ENCODE peak calls at places on chromosomes 3 and 15, in four cellular contexts. One of them, this sample, is unnamed.

GRCh38 chr3:172106989-172107388 is 67.6 kb downstream of the FNDC3B start:
- DNase-seq in cardiac fibroblast: no peak
- DNase-seq in HuH-7.5: no peak
- DNase-seq in midbrain: peak; percentile 25
- DNase-seq in this sample: no peak

GRCh38 chr3:101898062-101898461 is 48.7 kb downstream of the NFKBIZ start:
- DNase-seq in cardiac fibroblast: no peak
- DNase-seq in HuH-7.5: no peak
- DNase-seq in midbrain: no peak
- DNase-seq in this sample: no peak

GRCh38 chr3:184773341-184774186 is 38.4 kb upstream of the VPS8 start:
- DNase-seq in cardiac fibroblast: no peak
- DNase-seq in HuH-7.5: no peak
- DNase-seq in midbrain: no peak
- DNase-seq in this sample: no peak

GRCh38 chr3:124903896-124904879 is 17.0 kb upstream of the ITGB5 start:
- DNase-seq in cardiac fibroblast: no peak
- DNase-seq in HuH-7.5: no peak
- DNase-seq in midbrain: no peak
- DNase-seq in this sample: no peak

GRCh38 chr3:46375814-46376213 is 5.1 kb downstream of the CCR5 start:
- DNase-seq in cardiac fibroblast: no peak
- DNase-seq in HuH-7.5: no peak
- DNase-seq in midbrain: no peak
- DNase-seq in this sample: no peak

GRCh38 chr15:42858540-42858939 is 62.0 kb downstream of the TTBK2 start:
- DNase-seq in cardiac fibroblast: no peak
- DNase-seq in HuH-7.5: no peak
- DNase-seq in midbrain: no peak
- DNase-seq in this sample: no peak

GRCh38 chr15:81774309-81774708 is 271.5 kb downstream of the MEX3B start:
- DNase-seq in cardiac fibroblast: no peak
- DNase-seq in HuH-7.5: no peak
- DNase-seq in midbrain: no peak
- DNase-seq in this sample: no peak

GRCh38 chr15:31098953-31099740 is 2.4 kb downstream of the TRPM1 start:
- DNase-seq in cardiac fibroblast: no peak
- DNase-seq in HuH-7.5: peak; percentile 40
- DNase-seq in midbrain: no peak
- DNase-seq in this sample: no peak

GRCh38 chr15:83295417-83295816 is 11.0 kb upstream of the BNC1 start:
- DNase-seq in cardiac fibroblast: no peak
- DNase-seq in HuH-7.5: no peak
- DNase-seq in midbrain: no peak
- DNase-seq in this sample: no peak

GRCh38 chr3:9076985-9077384 is 113.7 kb upstream of the RAD18 start:
- DNase-seq in cardiac fibroblast: no peak
- DNase-seq in HuH-7.5: no peak
- DNase-seq in midbrain: no peak
- DNase-seq in this sample: no peak

GRCh38 chr15:58520464-58520863 is 88.7 kb downstream of the LIPC start:
- DNase-seq in cardiac fibroblast: no peak
- DNase-seq in HuH-7.5: no peak
- DNase-seq in midbrain: no peak
- DNase-seq in this sample: no peak

GRCh38 chr3:183006396-183007002 is 26.2 kb upstream of the DCUN1D1 start:
- DNase-seq in cardiac fibroblast: no peak
- DNase-seq in HuH-7.5: no peak
- DNase-seq in midbrain: no peak
- DNase-seq in this sample: no peak

GRCh38 chr3:58630081-58630709 is 36.4 kb downstream of the FAM3D start:
- DNase-seq in cardiac fibroblast: peak; percentile 76
- DNase-seq in HuH-7.5: peak; percentile 22
- DNase-seq in midbrain: peak; percentile 74
- DNase-seq in this sample: peak; percentile 83

GRCh38 chr3:153063337-153063736 is 98.7 kb upstream of the RAP2B start:
- DNase-seq in cardiac fibroblast: no peak
- DNase-seq in HuH-7.5: no peak
- DNase-seq in midbrain: no peak
- DNase-seq in this sample: no peak

GRCh38 chr3:52121459-52121795 is 32.8 kb downstream of the POC1A start:
- DNase-seq in cardiac fibroblast: peak; percentile 28
- DNase-seq in HuH-7.5: no peak
- DNase-seq in midbrain: peak; percentile 16
- DNase-seq in this sample: no peak

GRCh38 chr3:51434746-51435323 is 43.8 kb downstream of the RBM15B start:
- DNase-seq in cardiac fibroblast: peak; percentile 71
- DNase-seq in HuH-7.5: peak; percentile 27
- DNase-seq in midbrain: peak; percentile 2
- DNase-seq in this sample: peak; percentile 46

GRCh38 chr3:171878441-171879225 is 35.5 kb downstream of the TMEM212 start:
- DNase-seq in cardiac fibroblast: peak; percentile 84
- DNase-seq in HuH-7.5: no peak
- DNase-seq in midbrain: no peak
- DNase-seq in this sample: no peak

GRCh38 chr3:188266581-188267274 is 112.8 kb downstream of the LPP start:
- DNase-seq in cardiac fibroblast: peak; percentile 88
- DNase-seq in HuH-7.5: no peak
- DNase-seq in midbrain: no peak
- DNase-seq in this sample: no peak

GRCh38 chr3:32246079-32246675 is 7.7 kb downstream of the CMTM8 start:
- DNase-seq in cardiac fibroblast: no peak
- DNase-seq in HuH-7.5: no peak
- DNase-seq in midbrain: no peak
- DNase-seq in this sample: no peak

GRCh38 chr15:89912674-89913396 is at the start of gene ARPIN:
- DNase-seq in cardiac fibroblast: peak; percentile 61
- DNase-seq in HuH-7.5: peak; percentile 78
- DNase-seq in midbrain: peak; percentile 28
- DNase-seq in this sample: peak; percentile 77

GRCh38 chr15:74820056-74820455 is 6.4 kb upstream of the CPLX3 start:
- DNase-seq in cardiac fibroblast: no peak
- DNase-seq in HuH-7.5: no peak
- DNase-seq in midbrain: no peak
- DNase-seq in this sample: no peak

GRCh38 chr15:63973212-63974009 is 72.9 kb downstream of the DAPK2 start:
- DNase-seq in cardiac fibroblast: no peak
- DNase-seq in HuH-7.5: no peak
- DNase-seq in midbrain: no peak
- DNase-seq in this sample: no peak

GRCh38 chr3:194450341-194450740 is 36.5 kb downstream of the ATP13A3 start:
- DNase-seq in cardiac fibroblast: no peak
- DNase-seq in HuH-7.5: no peak
- DNase-seq in midbrain: no peak
- DNase-seq in this sample: no peak

GRCh38 chr15:92647467-92648163 is 8.0 kb downstream of the FAM174B start:
- DNase-seq in cardiac fibroblast: no peak
- DNase-seq in HuH-7.5: no peak
- DNase-seq in midbrain: no peak
- DNase-seq in this sample: no peak

GRCh38 chr3:10404876-10405275 is 84.0 kb upstream of the SEC13 start:
- DNase-seq in cardiac fibroblast: no peak
- DNase-seq in HuH-7.5: no peak
- DNase-seq in midbrain: no peak
- DNase-seq in this sample: no peak

GRCh38 chr3:28623106-28623505 is 274.5 kb upstream of the AZI2 start:
- DNase-seq in cardiac fibroblast: no peak
- DNase-seq in HuH-7.5: no peak
- DNase-seq in midbrain: no peak
- DNase-seq in this sample: no peak

GRCh38 chr3:35594739-35595138 is 44.6 kb upstream of the ARPP21 start:
- DNase-seq in cardiac fibroblast: no peak
- DNase-seq in HuH-7.5: no peak
- DNase-seq in midbrain: no peak
- DNase-seq in this sample: no peak

GRCh38 chr15:69524850-69525249 is 72.2 kb downstream of the RPLP1 start:
- DNase-seq in cardiac fibroblast: no peak
- DNase-seq in HuH-7.5: no peak
- DNase-seq in midbrain: peak; percentile 37
- DNase-seq in this sample: no peak

GRCh38 chr3:42502429-42503250 is at the start of gene VIPR1:
- DNase-seq in cardiac fibroblast: peak; percentile 53
- DNase-seq in HuH-7.5: peak; percentile 84
- DNase-seq in midbrain: peak; percentile 75
- DNase-seq in this sample: peak; percentile 95

GRCh38 chr3:18420584-18420983 is 4.6 kb downstream of the SATB1 start:
- DNase-seq in cardiac fibroblast: no peak
- DNase-seq in HuH-7.5: no peak
- DNase-seq in midbrain: no peak
- DNase-seq in this sample: no peak

GRCh38 chr15:100786139-100786531 is 93.5 kb upstream of the ALDH1A3 start:
- DNase-seq in cardiac fibroblast: no peak
- DNase-seq in HuH-7.5: no peak
- DNase-seq in midbrain: no peak
- DNase-seq in this sample: no peak

GRCh38 chr3:119703900-119704531 is 1.2 kb downstream of the CFAP91 start:
- DNase-seq in cardiac fibroblast: no peak
- DNase-seq in HuH-7.5: peak; percentile 63
- DNase-seq in midbrain: no peak
- DNase-seq in this sample: peak; percentile 9

GRCh38 chr15:28019594-28020320 is 79.4 kb downstream of the OCA2 start:
- DNase-seq in cardiac fibroblast: no peak
- DNase-seq in HuH-7.5: no peak
- DNase-seq in midbrain: no peak
- DNase-seq in this sample: no peak

GRCh38 chr15:62988701-62989100 is 53.8 kb upstream of the TPM1 start:
- DNase-seq in cardiac fibroblast: no peak
- DNase-seq in HuH-7.5: no peak
- DNase-seq in midbrain: no peak
- DNase-seq in this sample: no peak

GRCh38 chr15:45732544-45733130 is 97.8 kb downstream of the SQOR start:
- DNase-seq in cardiac fibroblast: peak; percentile 4
- DNase-seq in HuH-7.5: no peak
- DNase-seq in midbrain: peak; percentile 22
- DNase-seq in this sample: no peak

GRCh38 chr15:73558529-73558928 is 74.7 kb downstream of the NPTN start:
- DNase-seq in cardiac fibroblast: no peak
- DNase-seq in HuH-7.5: no peak
- DNase-seq in midbrain: no peak
- DNase-seq in this sample: no peak

GRCh38 chr3:174199696-174200095 is 659.4 kb upstream of the NAALADL2 start:
- DNase-seq in cardiac fibroblast: no peak
- DNase-seq in HuH-7.5: no peak
- DNase-seq in midbrain: no peak
- DNase-seq in this sample: no peak

GRCh38 chr3:119219069-119219468 is 21.6 kb downstream of the B4GALT4 start:
- DNase-seq in cardiac fibroblast: peak; percentile 45
- DNase-seq in HuH-7.5: no peak
- DNase-seq in midbrain: no peak
- DNase-seq in this sample: no peak

GRCh38 chr3:161171639-161172552 is 49.2 kb upstream of the NMD3 start:
- DNase-seq in cardiac fibroblast: peak; percentile 39
- DNase-seq in HuH-7.5: no peak
- DNase-seq in midbrain: no peak
- DNase-seq in this sample: peak; percentile 14